ENCODE peak calls at places on chromosomes 4 and X, in seven cellular contexts. L, P, R, Y, G, S and X are unnamed samples.

GRCh38 chr4:52659016-52659721 is at the start of gene USP46:
- DNase-seq in L (peak), P (peak), R (peak), Y (peak), G (peak), S (peak), X (peak)

GRCh38 chr4:188127157-188127874 is 11.9 kb upstream of the TRIML1 start:
- DNase-seq in L (peak), P (no peak), R (no peak), Y (no peak), G (peak), S (peak), X (peak)

GRCh38 chr4:88211473-88212252 is 53.2 kb upstream of the ABCG2 start:
- DNase-seq in L (peak), P (peak), R (peak), Y (peak), G (peak), S (peak), X (no peak)

GRCh38 chr4:1093391-1094335 is 19.7 kb downstream of the RNF212 start:
- DNase-seq in L (no peak), P (no peak), R (no peak), Y (no peak), G (no peak), S (no peak), X (no peak)

GRCh38 chrX:40578039-40578438 is 2.7 kb upstream of the ATP6AP2 start:
- DNase-seq in L (no peak), P (peak), R (no peak), Y (no peak), G (no peak), S (no peak), X (no peak)

GRCh38 chr4:54475546-54475945 is 182.2 kb upstream of the KIT start:
- DNase-seq in L (no peak), P (no peak), R (no peak), Y (no peak), G (no peak), S (no peak), X (no peak)

GRCh38 chrX:117834076-117834475 is 282.5 kb downstream of the KLHL13 start:
- DNase-seq in L (no peak), P (no peak), R (no peak), Y (no peak), G (no peak), S (no peak), X (no peak)

GRCh38 chr4:128393111-128393704 is 105.6 kb upstream of the PGRMC2 start:
- DNase-seq in L (no peak), P (peak), R (no peak), Y (no peak), G (peak), S (peak), X (no peak)

GRCh38 chr4:122914292-122914904 is 8.0 kb downstream of the NUDT6 start:
- DNase-seq in L (no peak), P (no peak), R (peak), Y (no peak), G (peak), S (peak), X (no peak)

GRCh38 chr4:121675715-121676114 is 21.1 kb downstream of the ANXA5 start:
- DNase-seq in L (no peak), P (no peak), R (no peak), Y (no peak), G (no peak), S (no peak), X (no peak)

GRCh38 chrX:22122510-22122909 is 90.4 kb downstream of the PHEX start:
- DNase-seq in L (no peak), P (no peak), R (no peak), Y (no peak), G (peak), S (no peak), X (no peak)

GRCh38 chr4:102358128-102358527 is 12.8 kb upstream of the SLC39A8 start:
- DNase-seq in L (no peak), P (no peak), R (no peak), Y (no peak), G (no peak), S (no peak), X (no peak)

GRCh38 chr4:1251773-1252066 is 2.8 kb upstream of the CTBP1 start:
- DNase-seq in L (no peak), P (no peak), R (no peak), Y (no peak), G (no peak), S (no peak), X (no peak)

GRCh38 chrX:28584025-28584424 is 3.2 kb upstream of the IL1RAPL1 start:
- DNase-seq in L (no peak), P (no peak), R (no peak), Y (no peak), G (no peak), S (no peak), X (no peak)

GRCh38 chrX:54029543-54030143 is 14.6 kb downstream of the PHF8 start:
- DNase-seq in L (no peak), P (peak), R (no peak), Y (no peak), G (no peak), S (no peak), X (no peak)

GRCh38 chrX:155876704-155877103 is 4.4 kb upstream of the VAMP7 start:
- DNase-seq in L (no peak), P (no peak), R (no peak), Y (no peak), G (no peak), S (no peak), X (no peak)

GRCh38 chrX:115609621-115610020 is 48.6 kb downstream of the PLS3 start:
- DNase-seq in L (no peak), P (no peak), R (no peak), Y (no peak), G (no peak), S (no peak), X (no peak)

GRCh38 chr4:146186556-146186955 is 11.0 kb downstream of the LSM6 start:
- DNase-seq in L (no peak), P (no peak), R (no peak), Y (no peak), G (no peak), S (peak), X (no peak)

GRCh38 chr4:85725727-85726170 is 250.8 kb downstream of the ARHGAP24 start:
- DNase-seq in L (no peak), P (no peak), R (no peak), Y (peak), G (peak), S (no peak), X (no peak)

GRCh38 chr4:184643726-184644125 is 5.5 kb downstream of the CASP3 start:
- DNase-seq in L (no peak), P (no peak), R (no peak), Y (no peak), G (no peak), S (no peak), X (no peak)

GRCh38 chr4:67522851-67523671 is 22.2 kb downstream of the CENPC start:
- DNase-seq in L (peak), P (no peak), R (no peak), Y (no peak), G (peak), S (no peak), X (no peak)

GRCh38 chrX:41373989-41374606 is 40.1 kb downstream of the DDX3X start:
- DNase-seq in L (no peak), P (no peak), R (no peak), Y (no peak), G (no peak), S (no peak), X (no peak)

GRCh38 chrX:12771445-12772069 is 19.7 kb upstream of the PRPS2 start:
- DNase-seq in L (no peak), P (no peak), R (peak), Y (no peak), G (peak), S (peak), X (no peak)

GRCh38 chrX:132146456-132146855 is 18.6 kb upstream of the FRMD7 start:
- DNase-seq in L (no peak), P (no peak), R (no peak), Y (no peak), G (no peak), S (no peak), X (no peak)

GRCh38 chr4:3226467-3226866 is 22.5 kb upstream of the MSANTD1 start:
- DNase-seq in L (no peak), P (no peak), R (no peak), Y (peak), G (no peak), S (no peak), X (no peak)

GRCh38 chrX:11329016-11329415 is 35.8 kb downstream of the AMELX start:
- DNase-seq in L (no peak), P (no peak), R (no peak), Y (no peak), G (no peak), S (no peak), X (no peak)

GRCh38 chr4:29082684-29083083 is 1637.5 kb upstream of the PCDH7 start:
- DNase-seq in L (no peak), P (no peak), R (no peak), Y (no peak), G (no peak), S (no peak), X (no peak)

GRCh38 chr4:125314676-125315570 is at the start of gene FAT4:
- DNase-seq in L (peak), P (peak), R (peak), Y (peak), G (peak), S (peak), X (peak)

GRCh38 chr4:152847376-152847775 is 67.6 kb downstream of the ARFIP1 start:
- DNase-seq in L (no peak), P (no peak), R (no peak), Y (no peak), G (no peak), S (no peak), X (no peak)

GRCh38 chr4:56434599-56435000 is 815 bp downstream of the PPAT start:
- DNase-seq in L (peak), P (no peak), R (peak), Y (no peak), G (no peak), S (peak), X (no peak)